ENCODE peak calls at places on chromosomes 16 and 17, in nine cellular contexts. One of them, this sample, is unnamed.
A peak's percentile ranks its signal among the peaks of the same experiment; 100 is the strongest.

GRCh38 chr16:78761427-78761826 is 662.0 kb downstream of the WWOX start:
- ATAC-seq in IMR-90: no peak
- ATAC-seq in A549: no peak
- ATAC-seq in heart left ventricle: no peak
- ATAC-seq in gastrocnemius medialis: no peak
- ATAC-seq in GM12878: peak; percentile 92
- ATAC-seq in right lobe of liver: no peak
- ATAC-seq in HepG2: no peak
- ATAC-seq in body of pancreas: no peak
- ATAC-seq in this sample: no peak

GRCh38 chr17:44798352-44798751 is 31.7 kb downstream of the GJC1 start:
- ATAC-seq in IMR-90: no peak
- ATAC-seq in HepG2: no peak
- ATAC-seq in right lobe of liver: peak; percentile 72
- ATAC-seq in GM12878: no peak
- ATAC-seq in heart left ventricle: peak; percentile 64
- ATAC-seq in body of pancreas: no peak
- ATAC-seq in gastrocnemius medialis: no peak
- ATAC-seq in A549: no peak
- ATAC-seq in this sample: no peak

GRCh38 chr17:78826836-78827509 is 13.6 kb downstream of the USP36 start:
- ATAC-seq in body of pancreas: no peak
- ATAC-seq in HepG2: no peak
- ATAC-seq in right lobe of liver: no peak
- ATAC-seq in gastrocnemius medialis: no peak
- ATAC-seq in heart left ventricle: no peak
- ATAC-seq in A549: no peak
- ATAC-seq in GM12878: peak; percentile 62
- ATAC-seq in IMR-90: no peak
- ATAC-seq in this sample: no peak

GRCh38 chr16:28492511-28492910 is 637 bp upstream of the CLN3 start:
- ATAC-seq in body of pancreas: no peak
- ATAC-seq in IMR-90: no peak
- ATAC-seq in HepG2: no peak
- ATAC-seq in heart left ventricle: no peak
- ATAC-seq in right lobe of liver: no peak
- ATAC-seq in A549: no peak
- ATAC-seq in GM12878: no peak
- ATAC-seq in gastrocnemius medialis: no peak
- ATAC-seq in this sample: no peak

GRCh38 chr17:55830210-55830609 is 79.4 kb downstream of the PCTP start:
- ATAC-seq in right lobe of liver: no peak
- ATAC-seq in A549: no peak
- ATAC-seq in HepG2: no peak
- ATAC-seq in heart left ventricle: no peak
- ATAC-seq in IMR-90: no peak
- ATAC-seq in gastrocnemius medialis: no peak
- ATAC-seq in body of pancreas: no peak
- ATAC-seq in GM12878: no peak
- ATAC-seq in this sample: no peak

GRCh38 chr16:59385953-59386352 is 651.8 kb upstream of the GOT2 start:
- ATAC-seq in IMR-90: peak; percentile 99
- ATAC-seq in gastrocnemius medialis: no peak
- ATAC-seq in A549: no peak
- ATAC-seq in GM12878: no peak
- ATAC-seq in right lobe of liver: peak; percentile 60
- ATAC-seq in heart left ventricle: no peak
- ATAC-seq in HepG2: no peak
- ATAC-seq in body of pancreas: peak; percentile 75
- ATAC-seq in this sample: peak; percentile 50

GRCh38 chr17:39775075-39775474 is 37.3 kb downstream of the GRB7 start:
- ATAC-seq in body of pancreas: no peak
- ATAC-seq in heart left ventricle: no peak
- ATAC-seq in GM12878: peak; percentile 58
- ATAC-seq in right lobe of liver: no peak
- ATAC-seq in IMR-90: no peak
- ATAC-seq in A549: no peak
- ATAC-seq in HepG2: no peak
- ATAC-seq in gastrocnemius medialis: no peak
- ATAC-seq in this sample: no peak

GRCh38 chr17:17325228-17325627 is 22.1 kb downstream of the NT5M start:
- ATAC-seq in right lobe of liver: no peak
- ATAC-seq in gastrocnemius medialis: peak; percentile 98
- ATAC-seq in body of pancreas: no peak
- ATAC-seq in heart left ventricle: no peak
- ATAC-seq in GM12878: no peak
- ATAC-seq in IMR-90: no peak
- ATAC-seq in A549: no peak
- ATAC-seq in HepG2: no peak
- ATAC-seq in this sample: no peak

GRCh38 chr16:79814124-79814523 is 213.6 kb upstream of the MAF start:
- ATAC-seq in A549: no peak
- ATAC-seq in IMR-90: no peak
- ATAC-seq in HepG2: no peak
- ATAC-seq in right lobe of liver: no peak
- ATAC-seq in body of pancreas: no peak
- ATAC-seq in gastrocnemius medialis: no peak
- ATAC-seq in GM12878: no peak
- ATAC-seq in heart left ventricle: no peak
- ATAC-seq in this sample: no peak

GRCh38 chr16:23728112-23728477 is 15.1 kb upstream of the ERN2 start:
- ATAC-seq in HepG2: peak; percentile 21
- ATAC-seq in IMR-90: no peak
- ATAC-seq in heart left ventricle: no peak
- ATAC-seq in gastrocnemius medialis: no peak
- ATAC-seq in right lobe of liver: no peak
- ATAC-seq in body of pancreas: no peak
- ATAC-seq in A549: peak; percentile 52
- ATAC-seq in GM12878: peak; percentile 16
- ATAC-seq in this sample: no peak

GRCh38 chr17:36934759-36935630 is 2.3 kb upstream of the LHX1 start:
- ATAC-seq in body of pancreas: no peak
- ATAC-seq in HepG2: peak; percentile 45
- ATAC-seq in gastrocnemius medialis: no peak
- ATAC-seq in A549: peak; percentile 91
- ATAC-seq in right lobe of liver: no peak
- ATAC-seq in IMR-90: peak; percentile 15
- ATAC-seq in heart left ventricle: no peak
- ATAC-seq in GM12878: no peak
- ATAC-seq in this sample: no peak

GRCh38 chr17:65467156-65467555 is 94.3 kb downstream of the AXIN2 start:
- ATAC-seq in right lobe of liver: no peak
- ATAC-seq in HepG2: no peak
- ATAC-seq in A549: no peak
- ATAC-seq in heart left ventricle: no peak
- ATAC-seq in IMR-90: no peak
- ATAC-seq in GM12878: no peak
- ATAC-seq in body of pancreas: no peak
- ATAC-seq in gastrocnemius medialis: no peak
- ATAC-seq in this sample: no peak

GRCh38 chr16:87945351-87946042 is 5.7 kb upstream of the BANP start:
- ATAC-seq in body of pancreas: peak; percentile 87
- ATAC-seq in A549: peak; percentile 46
- ATAC-seq in GM12878: peak; percentile 50
- ATAC-seq in right lobe of liver: peak; percentile 53
- ATAC-seq in IMR-90: peak; percentile 90
- ATAC-seq in heart left ventricle: peak; percentile 83
- ATAC-seq in gastrocnemius medialis: peak; percentile 55
- ATAC-seq in HepG2: no peak
- ATAC-seq in this sample: peak; percentile 92

GRCh38 chr17:4750606-4751005 is 10.9 kb upstream of the CXCL16 start:
- ATAC-seq in HepG2: peak; percentile 30
- ATAC-seq in GM12878: no peak
- ATAC-seq in right lobe of liver: no peak
- ATAC-seq in heart left ventricle: no peak
- ATAC-seq in body of pancreas: no peak
- ATAC-seq in IMR-90: no peak
- ATAC-seq in gastrocnemius medialis: no peak
- ATAC-seq in A549: peak; percentile 30
- ATAC-seq in this sample: no peak

DNA sequence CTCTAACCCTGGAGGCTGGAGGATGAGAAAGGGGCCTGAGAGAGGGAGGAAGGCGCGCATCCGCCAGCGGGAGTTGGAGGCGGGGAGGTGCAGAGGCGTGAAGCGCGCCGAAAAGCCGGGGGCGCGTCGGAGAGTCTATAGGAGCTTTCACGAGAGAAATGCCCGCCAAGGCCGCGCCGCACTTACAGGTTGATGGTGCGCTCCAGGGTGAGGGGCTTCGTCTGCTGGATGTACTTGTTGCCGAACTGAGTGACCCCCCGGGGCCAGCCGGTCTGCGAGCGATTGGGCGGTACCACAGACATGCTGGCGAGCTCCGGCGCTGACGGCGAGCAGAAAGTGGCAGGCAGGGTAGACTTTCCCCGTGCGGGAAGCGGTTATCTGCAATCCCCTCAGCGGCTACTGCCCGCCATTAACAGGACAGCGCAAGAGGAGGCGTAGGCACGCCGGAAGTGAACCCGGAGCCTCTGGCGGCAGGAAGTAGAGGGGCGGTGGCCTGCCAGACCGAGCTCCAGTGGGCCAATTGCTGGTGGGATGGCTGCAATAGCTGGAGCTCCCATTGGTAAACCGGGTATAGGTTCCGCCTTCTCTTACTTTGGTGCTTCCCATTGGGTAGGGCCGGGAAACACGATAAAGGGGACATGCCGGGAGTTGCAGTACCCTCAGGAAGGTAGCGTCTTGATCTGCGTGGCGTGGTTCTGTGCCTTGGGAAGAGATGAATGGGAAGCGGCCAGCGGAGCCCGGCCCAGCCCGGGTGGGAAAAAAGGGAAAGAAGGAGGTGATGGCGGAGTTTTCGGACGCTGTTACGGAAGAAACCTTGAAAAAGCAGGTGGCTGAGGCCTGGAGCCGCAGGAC is at the start of the genes NUDT21 and OGFOD1:
- ATAC-seq in IMR-90: peak; percentile 98
- ATAC-seq in heart left ventricle: peak; percentile 99
- ATAC-seq in HepG2: peak; percentile 98
- ATAC-seq in GM12878: peak; percentile 97
- ATAC-seq in right lobe of liver: peak; percentile 98
- ATAC-seq in body of pancreas: peak; percentile 99
- ATAC-seq in gastrocnemius medialis: peak; percentile 97
- ATAC-seq in A549: peak; percentile 100
- ATAC-seq in this sample: peak; percentile 100
- TF ChIP-seq POLR2A in IMR-90: peak; percentile 81
- TF ChIP-seq POLR2A in heart left ventricle: peak; percentile 67
- TF ChIP-seq POLR2A in HepG2: peak; percentile 91
- TF ChIP-seq POLR2A in GM12878: peak; percentile 92
- TF ChIP-seq POLR2A in right lobe of liver: peak; percentile 81
- TF ChIP-seq POLR2A in body of pancreas: peak; percentile 79
- TF ChIP-seq POLR2A in gastrocnemius medialis: peak; percentile 76
- TF ChIP-seq POLR2A in A549: peak; percentile 57
- TF ChIP-seq POLR2A in this sample: peak; percentile 42

DNA sequence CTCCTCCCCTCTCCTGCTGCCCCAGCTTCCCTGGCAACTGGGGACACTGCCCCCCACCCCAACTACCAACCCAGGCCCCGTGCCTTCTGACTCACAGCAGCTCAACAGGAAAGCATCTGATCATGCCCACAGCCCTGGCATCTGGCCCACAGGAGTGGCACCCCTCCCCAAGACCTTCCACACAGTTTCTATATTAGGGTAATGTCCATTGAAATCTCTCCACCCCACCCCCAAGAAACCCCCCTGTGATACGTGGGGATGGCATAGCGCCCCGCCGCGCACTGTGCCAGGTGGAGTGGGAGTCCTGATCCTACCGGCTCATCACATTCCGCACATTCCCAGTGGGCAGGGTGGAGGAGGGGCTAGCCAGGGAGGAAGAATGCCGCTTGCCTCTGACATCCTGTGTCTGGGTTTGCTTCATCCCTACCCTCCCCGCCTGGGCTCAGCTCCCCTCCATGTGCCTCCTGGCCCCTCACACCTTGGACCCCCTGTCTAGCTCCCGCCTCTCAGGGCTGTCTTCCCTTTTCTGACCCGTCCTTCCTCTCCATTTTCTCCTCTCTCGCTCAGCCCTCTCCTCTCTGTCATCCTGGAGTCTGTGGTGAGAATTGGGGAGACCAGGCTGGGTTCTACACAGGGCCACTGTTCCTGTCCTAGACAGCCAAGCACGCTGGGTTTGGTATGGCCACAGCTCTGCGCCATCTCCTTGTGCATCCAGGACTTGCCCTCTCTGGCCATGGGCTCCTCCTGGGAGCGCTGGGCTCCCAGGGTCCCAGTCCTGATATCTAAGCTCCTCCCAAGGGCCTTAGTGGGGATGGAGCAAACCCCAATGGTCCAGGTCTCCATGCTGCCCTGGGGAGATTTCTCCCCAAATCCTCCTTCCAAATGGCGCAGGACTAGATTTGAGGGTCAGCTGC is 27.4 kb upstream of the ITGA3 start:
- ATAC-seq in gastrocnemius medialis: no peak
- ATAC-seq in HepG2: peak; percentile 10
- ATAC-seq in body of pancreas: peak; percentile 53
- ATAC-seq in right lobe of liver: no peak
- ATAC-seq in heart left ventricle: no peak
- ATAC-seq in GM12878: no peak
- ATAC-seq in A549: peak; percentile 74
- ATAC-seq in IMR-90: peak; percentile 18
- ATAC-seq in this sample: no peak
- H3K27ac ChIP-seq in gastrocnemius medialis: no peak overlapping the region
- H3K27ac ChIP-seq in HepG2: no peak overlapping the region
- H3K27ac ChIP-seq in body of pancreas: no peak overlapping the region
- H3K27ac ChIP-seq in right lobe of liver: no peak overlapping the region
- H3K27ac ChIP-seq in heart left ventricle: no peak overlapping the region
- H3K27ac ChIP-seq in GM12878: no peak overlapping the region
- H3K27ac ChIP-seq in A549: peak overlapping the region; percentile 99
- H3K27ac ChIP-seq in IMR-90: peak overlapping the region; percentile 67
- H3K27ac ChIP-seq in this sample: peak overlapping the region; percentile 67

GRCh38 chr16:50251375-50252081 is 14.8 kb upstream of the ADCY7 start:
- ATAC-seq in body of pancreas: no peak
- ATAC-seq in heart left ventricle: no peak
- ATAC-seq in GM12878: peak; percentile 27
- ATAC-seq in IMR-90: peak; percentile 93
- ATAC-seq in gastrocnemius medialis: no peak
- ATAC-seq in HepG2: peak; percentile 16
- ATAC-seq in A549: peak; percentile 46
- ATAC-seq in right lobe of liver: no peak
- ATAC-seq in this sample: no peak
- TF ChIP-seq CTCF in body of pancreas: no peak
- TF ChIP-seq CTCF in heart left ventricle: no peak
- TF ChIP-seq CTCF in GM12878: no peak
- TF ChIP-seq CTCF in IMR-90: no peak
- TF ChIP-seq CTCF in gastrocnemius medialis: no peak
- TF ChIP-seq CTCF in HepG2: no peak
- TF ChIP-seq CTCF in A549: no peak
- TF ChIP-seq CTCF in right lobe of liver: no peak
- TF ChIP-seq CTCF in this sample: no peak

DNA sequence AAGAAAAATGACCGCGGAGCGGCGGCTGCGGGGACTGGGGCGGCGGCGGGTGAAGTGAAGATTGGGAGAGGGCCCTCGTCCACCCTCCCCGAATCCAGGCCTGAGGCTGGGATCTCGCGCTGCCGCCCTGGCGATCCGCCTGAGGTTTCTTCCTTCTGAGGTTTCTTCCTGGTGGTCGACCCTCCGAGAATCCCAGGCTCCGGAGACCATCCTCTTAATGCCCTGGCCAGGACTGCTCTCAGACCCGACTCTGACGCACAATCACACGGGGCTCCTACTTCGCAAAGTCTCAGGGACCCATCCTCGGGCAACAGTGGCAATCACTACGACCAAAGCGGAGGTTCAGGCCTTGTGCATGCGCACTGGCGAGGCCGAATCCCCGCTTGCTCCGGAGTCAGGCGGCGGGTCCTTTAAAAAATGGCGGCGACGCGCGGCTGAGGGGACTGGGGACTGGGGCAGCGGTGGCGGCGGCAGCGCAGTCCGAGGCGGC is 18.0 kb upstream of the KCNJ18 start:
- ATAC-seq in body of pancreas: no peak
- ATAC-seq in A549: no peak
- ATAC-seq in right lobe of liver: no peak
- ATAC-seq in IMR-90: no peak
- ATAC-seq in gastrocnemius medialis: no peak
- ATAC-seq in HepG2: no peak
- ATAC-seq in GM12878: no peak
- ATAC-seq in heart left ventricle: no peak
- ATAC-seq in this sample: no peak
- TF ChIP-seq POLR2A in body of pancreas: no peak
- TF ChIP-seq POLR2A in A549: no peak
- TF ChIP-seq POLR2A in right lobe of liver: no peak
- TF ChIP-seq POLR2A in IMR-90: no peak
- TF ChIP-seq POLR2A in gastrocnemius medialis: no peak
- TF ChIP-seq POLR2A in HepG2: no peak
- TF ChIP-seq POLR2A in GM12878: no peak
- TF ChIP-seq POLR2A in heart left ventricle: no peak
- TF ChIP-seq POLR2A in this sample: no peak

This sample was measured in gastroesophageal sphincter.